ENCODE peak calls at places on chromosomes 13 and 19, in nine cellular contexts. P, R, S, N, L, K, U, D and T are unnamed samples.

GRCh38 chr13:87123987-87124784 is 547.0 kb upstream of the SLITRK5 start:
- DNase-seq in R (peak; percentile 62), D (peak; percentile 100), S (no peak), L (peak; percentile 13), P (peak; percentile 95), K (no peak), U (no peak), N (peak; percentile 93), T (no peak)

GRCh38 chr19:58572026-58572817 is 913 bp downstream of the MZF1 start:
- DNase-seq in K (peak; percentile 20), N (no peak), U (peak; percentile 31), R (no peak), L (no peak), D (no peak), S (no peak), P (no peak), T (no peak)

GRCh38 chr13:114042066-114042815 is 68.4 kb upstream of the C13orf46 start:
- DNase-seq in N (no peak), P (no peak), S (no peak), L (no peak), R (no peak), D (no peak), K (no peak), U (no peak), T (no peak)

GRCh38 chr19:15265849-15266248 is 33.6 kb upstream of the EPHX3 start:
- DNase-seq in P (peak; percentile 99), K (peak; percentile 84), U (peak; percentile 64), L (no peak), N (peak; percentile 99), S (no peak), R (no peak), D (peak; percentile 96), T (peak; percentile 99)

GRCh38 chr13:79455331-79455730 is 25.6 kb upstream of the NDFIP2 start:
- DNase-seq in D (peak; percentile 88), P (peak; percentile 16), K (no peak), L (no peak), N (no peak), R (no peak), U (no peak), S (no peak), T (no peak)

GRCh38 chr19:16266586-16266942 is 58.1 kb upstream of the KLF2 start:
- DNase-seq in R (no peak), D (no peak), L (peak; percentile 66), N (no peak), P (no peak), U (no peak), K (no peak), S (no peak), T (no peak)

GRCh38 chr13:51856027-51856736 is 5.6 kb upstream of the CCDC70 start:
- DNase-seq in N (no peak), D (no peak), S (no peak), K (no peak), L (no peak), U (no peak), P (no peak), R (no peak), T (no peak)

GRCh38 chr13:106721599-106721998 is 153.7 kb upstream of the ARGLU1 start:
- DNase-seq in S (no peak), D (no peak), K (no peak), P (no peak), N (no peak), U (no peak), R (no peak), L (no peak), T (no peak)

GRCh38 chr13:66831317-66831716 is 398.8 kb downstream of the PCDH9 start:
- DNase-seq in U (no peak), R (no peak), K (no peak), D (no peak), L (no peak), N (no peak), P (no peak), S (no peak), T (no peak)

GRCh38 chr19:55340144-55340783 is 588 bp downstream of the KMT5C start:
- DNase-seq in R (peak; percentile 73), S (no peak), D (no peak), N (peak; percentile 20), U (no peak), L (no peak), P (no peak), K (no peak), T (peak; percentile 59)

DNA sequence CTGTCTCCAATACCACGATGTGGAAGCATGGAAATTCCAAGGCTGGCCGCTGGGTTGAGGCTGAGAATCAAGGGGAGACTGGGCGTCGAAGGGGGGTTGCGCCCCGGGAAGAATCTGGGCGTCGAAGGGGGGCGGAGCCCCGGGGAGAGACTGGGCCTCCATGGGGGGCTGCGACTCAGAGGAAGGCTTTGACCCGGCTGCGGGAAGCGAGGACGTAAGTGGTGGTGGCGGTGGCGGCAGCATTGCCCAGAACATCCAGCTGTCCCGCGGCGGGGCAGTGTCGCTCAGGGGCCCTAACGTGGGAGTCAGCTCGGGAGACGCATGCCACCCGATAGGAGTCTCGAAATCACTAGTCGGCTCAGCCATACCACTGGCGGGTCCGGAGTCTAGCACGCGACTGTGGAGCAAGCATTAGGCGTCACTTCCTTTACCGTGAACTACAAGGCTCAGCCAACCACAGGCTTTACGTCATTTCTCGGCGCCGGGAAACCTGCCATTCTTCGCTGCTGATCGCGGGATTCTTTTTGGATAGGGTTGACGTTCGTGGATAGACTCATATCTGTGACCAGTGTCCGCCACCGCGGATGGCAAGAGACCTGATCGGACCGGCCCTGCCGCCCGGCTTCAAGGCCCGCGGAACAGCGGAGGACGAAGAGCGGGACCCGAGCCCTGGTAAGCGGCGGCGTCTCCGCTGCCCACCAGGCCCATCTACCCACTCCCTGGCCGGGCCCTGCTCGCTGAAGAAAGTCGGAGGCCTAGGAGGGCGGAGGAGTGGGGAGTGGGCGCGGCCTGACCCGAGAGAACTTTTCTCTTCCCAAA is at the start of the genes GPALPP1 and NUFIP1:
- DNase-seq in N (peak; percentile 93), U (peak; percentile 93), K (peak; percentile 81), P (peak; percentile 96), L (peak; percentile 89), D (peak; percentile 95), R (peak; percentile 90), S (no peak), T (peak; percentile 94)
- TF ChIP-seq CTCF in N (no peak), U (no peak), K (no peak), P (no peak), L (no peak), D (no peak), R (no peak), S (peak; percentile 37), T (no peak)

GRCh38 chr19:1811472-1811894 is 593 bp downstream of the ATP8B3 start:
- DNase-seq in N (peak; percentile 24), P (peak; percentile 29), S (no peak), U (peak; percentile 78), K (peak; percentile 26), R (peak; percentile 81), L (peak; percentile 34), D (peak; percentile 61), T (peak; percentile 92)
- H3K4me3 ChIP-seq in N (peak overlapping the region; percentile 42), P (peak overlapping the region; percentile 45), S (peak overlapping the region; percentile 50), U (peak overlapping the region; percentile 57), K (peak overlapping the region; percentile 56), R (peak overlapping the region; percentile 81), L (peak overlapping the region; percentile 74), D (peak overlapping the region; percentile 49), T (no peak overlapping the region)

GRCh38 chr19:40550951-40551350 is 25.7 kb upstream of the SHKBP1 start:
- DNase-seq in N (no peak), D (no peak), S (no peak), P (no peak), K (no peak), R (no peak), L (no peak), U (no peak), T (no peak)
- TF ChIP-seq CTCF in N (no peak), D (no peak), S (no peak), P (no peak), K (no peak), R (no peak), L (no peak), U (no peak), T (no peak)

GRCh38 chr19:49130325-49130724 is 11.0 kb downstream of the PPFIA3 start:
- DNase-seq in D (no peak), R (no peak), K (no peak), S (no peak), L (no peak), U (no peak), N (no peak), P (no peak), T (no peak)

GRCh38 chr19:49127674-49128544 is 8.6 kb downstream of the PPFIA3 start:
- DNase-seq in U (peak; percentile 98), N (peak; percentile 98), D (peak; percentile 92), L (peak; percentile 96), P (peak; percentile 98), R (peak; percentile 99), K (peak; percentile 87), S (no peak), T (peak; percentile 99)

GRCh38 chr19:49129238-49129583 is 9.9 kb downstream of the PPFIA3 start:
- DNase-seq in K (no peak), U (no peak), R (no peak), D (no peak), L (no peak), S (no peak), N (no peak), P (no peak), T (no peak)

GRCh38 chr19:49126575-49126974 is 7.2 kb downstream of the PPFIA3 start:
- DNase-seq in N (no peak), P (no peak), L (no peak), U (no peak), R (no peak), K (no peak), S (no peak), D (no peak), T (no peak)

GRCh38 chr19:49128545-49129237 is 9.3 kb downstream of the PPFIA3 start:
- DNase-seq in S (no peak), D (no peak), L (no peak), K (no peak), R (no peak), P (no peak), N (no peak), U (no peak), T (no peak)
- H3K4me3 ChIP-seq in S (peak overlapping the region; percentile 42), D (no peak overlapping the region), L (peak overlapping the region; percentile 80), K (peak overlapping the region; percentile 43), R (peak overlapping the region; percentile 40), P (peak overlapping the region; percentile 14), N (no peak overlapping the region), U (peak overlapping the region; percentile 32), T (no peak overlapping the region)

GRCh38 chr13:105213512-105213911 is 1322.0 kb downstream of the EFNB2 start:
- DNase-seq in N (no peak), R (no peak), D (no peak), U (no peak), S (no peak), L (peak; percentile 23), P (peak; percentile 7), K (no peak), T (no peak)
- TF ChIP-seq CTCF in N (no peak), R (no peak), D (no peak), U (no peak), S (no peak), L (peak; percentile 43), P (no peak), K (no peak), T (no peak)

DNA sequence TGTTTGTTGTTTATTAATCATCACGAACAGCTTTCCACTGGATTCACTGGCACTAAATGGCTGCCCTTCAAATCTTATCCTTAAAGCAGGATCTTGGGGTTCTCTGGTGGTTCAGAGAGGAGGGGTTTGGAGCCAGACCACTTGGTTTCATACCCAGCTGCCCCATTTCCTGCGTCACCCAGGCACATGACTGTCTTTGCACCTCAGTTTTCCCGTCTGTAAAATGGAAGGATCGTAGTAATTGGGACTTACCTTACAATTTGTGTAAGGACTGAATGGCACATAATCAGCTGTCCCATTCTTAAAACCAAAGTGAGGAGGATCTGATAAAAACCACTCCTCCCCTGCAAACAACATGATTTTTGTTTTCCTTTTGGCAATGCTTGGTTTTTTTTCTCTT is 318.3 kb downstream of the ZNF536 start:
- DNase-seq in S (no peak), K (no peak), L (no peak), U (no peak), D (no peak), P (no peak), R (no peak), N (no peak), T (no peak)
- H3K4me3 ChIP-seq in S (no peak overlapping the region), K (no peak overlapping the region), L (no peak overlapping the region), U (no peak overlapping the region), D (no peak overlapping the region), P (no peak overlapping the region), R (no peak overlapping the region), N (no peak overlapping the region), T (no peak overlapping the region)